ENCODE peak calls at places on chromosomes 13 and 19, in four cellular contexts. M, U, E and O are unnamed samples.
A peak's percentile ranks its signal among the peaks of the same experiment; 100 is the strongest.

GRCh38 chr13:90453342-90453741 is 894.1 kb upstream of the MIR17HG start:
- DNase-seq in U (no peak), E (no peak), M (no peak), O (no peak)

GRCh38 chr19:5083547-5083965 is 114.6 kb downstream of the KDM4B start:
- DNase-seq in M (no peak), U (no peak), E (no peak), O (no peak)

GRCh38 chr13:43749503-43749902 is 37.3 kb downstream of the ENOX1 start:
- DNase-seq in U (no peak), M (no peak), E (no peak), O (no peak)

GRCh38 chr13:97261254-97262015 is 39.3 kb downstream of the MBNL2 start:
- DNase-seq in M (no peak), U (no peak), E (no peak), O (no peak)

GRCh38 chr13:113776231-113777125 is 17.5 kb downstream of the TMEM255B start:
- DNase-seq in U (no peak), E (no peak), M (no peak), O (no peak)

GRCh38 chr19:4066176-4066606 is 508 bp downstream of the ZBTB7A start:
- DNase-seq in E (no peak), U (peak; percentile 71), M (no peak), O (no peak)

GRCh38 chr13:39682788-39683187 is 27.3 kb downstream of the COG6 start:
- DNase-seq in M (no peak), E (no peak), U (no peak), O (no peak)

GRCh38 chr19:11196406-11197287 is 698 bp downstream of the KANK2 start:
- DNase-seq in M (no peak), E (no peak), U (no peak), O (peak; percentile 29)